ENCODE peak calls at places on chromosomes 12 and 14, in four cellular contexts. One of them, this sample, is unnamed. For H3K9me3 and H3K27me3, the result is how much of the 10 kb centered on the place peaks cover.

GRCh38 chr14:75877292-75877691 is 104.5 kb downstream of the TGFB3 start:
- DNase-seq in CD4-positive, CD25-positive, alpha-beta regulatory T cell: no peak
- DNase-seq in MM.1S: no peak
- DNase-seq in left lung: peak
- DNase-seq in this sample: no peak

GRCh38 chr12:52798003-52798670 is 2.2 kb upstream of the KRT3 start:
- DNase-seq in CD4-positive, CD25-positive, alpha-beta regulatory T cell: no peak
- DNase-seq in MM.1S: no peak
- DNase-seq in left lung: no peak
- DNase-seq in this sample: no peak

GRCh38 chr12:18595406-18595805 is 142.4 kb downstream of the PLCZ1 start:
- DNase-seq in CD4-positive, CD25-positive, alpha-beta regulatory T cell: no peak
- DNase-seq in MM.1S: no peak
- DNase-seq in left lung: no peak
- DNase-seq in this sample: no peak

GRCh38 chr12:52633383-52633782 is 15.0 kb upstream of the KRT73 start:
- DNase-seq in CD4-positive, CD25-positive, alpha-beta regulatory T cell: peak
- DNase-seq in MM.1S: peak
- DNase-seq in left lung: no peak
- DNase-seq in this sample: no peak

GRCh38 chr12:69015017-69015416 is 82.0 kb upstream of the CPM start:
- DNase-seq in CD4-positive, CD25-positive, alpha-beta regulatory T cell: no peak
- DNase-seq in MM.1S: no peak
- DNase-seq in left lung: no peak
- DNase-seq in this sample: no peak

GRCh38 chr12:120474092-120474960 is 4.8 kb upstream of the SRSF9 start:
- DNase-seq in CD4-positive, CD25-positive, alpha-beta regulatory T cell: no peak
- DNase-seq in MM.1S: no peak
- DNase-seq in left lung: no peak
- DNase-seq in this sample: no peak

GRCh38 chr14:96297000-96297399 is 41.0 kb downstream of the BDKRB1 start:
- DNase-seq in CD4-positive, CD25-positive, alpha-beta regulatory T cell: peak
- DNase-seq in MM.1S: peak
- DNase-seq in left lung: no peak
- DNase-seq in this sample: no peak

GRCh38 chr12:52249511-52250047 is 16.5 kb downstream of the KRT7 start:
- DNase-seq in CD4-positive, CD25-positive, alpha-beta regulatory T cell: no peak
- DNase-seq in MM.1S: no peak
- DNase-seq in left lung: no peak
- DNase-seq in this sample: no peak

GRCh38 chr12:45726594-45727300 is 2.8 kb upstream of the ARID2 start:
- DNase-seq in CD4-positive, CD25-positive, alpha-beta regulatory T cell: no peak
- DNase-seq in MM.1S: peak
- DNase-seq in left lung: peak
- DNase-seq in this sample: peak

GRCh38 chr12:19819231-19819630 is 379.9 kb downstream of the AEBP2 start:
- DNase-seq in CD4-positive, CD25-positive, alpha-beta regulatory T cell: no peak
- DNase-seq in MM.1S: no peak
- DNase-seq in left lung: no peak
- DNase-seq in this sample: no peak

GRCh38 chr12:101738920-101739665 is at the start of gene SYCP3:
- DNase-seq in CD4-positive, CD25-positive, alpha-beta regulatory T cell: no peak
- DNase-seq in MM.1S: no peak
- DNase-seq in left lung: no peak
- DNase-seq in this sample: no peak

GRCh38 chr12:75447695-75448393 is 32.7 kb upstream of the GLIPR1 start:
- DNase-seq in CD4-positive, CD25-positive, alpha-beta regulatory T cell: no peak
- DNase-seq in MM.1S: no peak
- DNase-seq in left lung: no peak
- DNase-seq in this sample: no peak

GRCh38 chr14:105485720-105486332 is 860 bp upstream of the CRIP1 start:
- DNase-seq in CD4-positive, CD25-positive, alpha-beta regulatory T cell: peak
- DNase-seq in MM.1S: no peak
- DNase-seq in left lung: no peak
- DNase-seq in this sample: no peak

GRCh38 chr12:64497484-64497883 is 45.6 kb downstream of the TBK1 start:
- DNase-seq in CD4-positive, CD25-positive, alpha-beta regulatory T cell: no peak
- DNase-seq in MM.1S: no peak
- DNase-seq in left lung: no peak
- DNase-seq in this sample: no peak

GRCh38 chr14:32654106-32654505 is 284.6 kb upstream of the NPAS3 start:
- DNase-seq in CD4-positive, CD25-positive, alpha-beta regulatory T cell: no peak
- DNase-seq in MM.1S: no peak
- DNase-seq in left lung: no peak
- DNase-seq in this sample: no peak

GRCh38 chr12:27335364-27336145 is 2.9 kb downstream of the BMAL2 start:
- DNase-seq in CD4-positive, CD25-positive, alpha-beta regulatory T cell: no peak
- DNase-seq in MM.1S: no peak
- DNase-seq in left lung: no peak
- DNase-seq in this sample: no peak

GRCh38 chr14:74595006-74595735 is 16.9 kb downstream of the LTBP2 start:
- DNase-seq in CD4-positive, CD25-positive, alpha-beta regulatory T cell: no peak
- DNase-seq in MM.1S: no peak
- DNase-seq in left lung: peak
- DNase-seq in this sample: no peak

GRCh38 chr14:105473677-105474477 is 744 bp upstream of the CRIP2 start:
- DNase-seq in CD4-positive, CD25-positive, alpha-beta regulatory T cell: peak
- DNase-seq in MM.1S: no peak
- DNase-seq in left lung: peak
- DNase-seq in this sample: peak

GRCh38 chr12:1443421-1444141 is 150.8 kb downstream of the FBXL14 start:
- DNase-seq in CD4-positive, CD25-positive, alpha-beta regulatory T cell: no peak
- DNase-seq in MM.1S: no peak
- DNase-seq in left lung: no peak
- DNase-seq in this sample: no peak

GRCh38 chr14:68619805-68620574 is 172.9 kb downstream of the ZFP36L1 start:
- DNase-seq in CD4-positive, CD25-positive, alpha-beta regulatory T cell: no peak
- DNase-seq in MM.1S: no peak
- DNase-seq in left lung: no peak
- DNase-seq in this sample: no peak

GRCh38 chr12:106149096-106149784 is 10.5 kb upstream of the NUAK1 start:
- DNase-seq in CD4-positive, CD25-positive, alpha-beta regulatory T cell: no peak
- DNase-seq in MM.1S: peak
- DNase-seq in left lung: no peak
- DNase-seq in this sample: no peak

GRCh38 chr14:52759145-52759544 is 29.2 kb downstream of the STYX start:
- DNase-seq in CD4-positive, CD25-positive, alpha-beta regulatory T cell: no peak
- DNase-seq in MM.1S: no peak
- DNase-seq in left lung: no peak
- DNase-seq in this sample: no peak

GRCh38 chr14:58129208-58129607 is 22.8 kb downstream of the ARMH4 start:
- DNase-seq in CD4-positive, CD25-positive, alpha-beta regulatory T cell: no peak
- DNase-seq in MM.1S: no peak
- DNase-seq in left lung: no peak
- DNase-seq in this sample: no peak

GRCh38 chr14:105050551-105050897 is 14.7 kb downstream of the GPR132 start:
- DNase-seq in CD4-positive, CD25-positive, alpha-beta regulatory T cell: no peak
- DNase-seq in MM.1S: no peak
- DNase-seq in left lung: no peak
- DNase-seq in this sample: no peak

GRCh38 chr12:76080729-76081415 is 3.6 kb downstream of the NAP1L1 start:
- DNase-seq in CD4-positive, CD25-positive, alpha-beta regulatory T cell: no peak
- DNase-seq in MM.1S: no peak
- DNase-seq in left lung: no peak
- DNase-seq in this sample: no peak

GRCh38 chr12:47411961-47412360 is 293.9 kb downstream of the RPAP3 start:
- DNase-seq in CD4-positive, CD25-positive, alpha-beta regulatory T cell: no peak
- DNase-seq in MM.1S: no peak
- DNase-seq in left lung: no peak
- DNase-seq in this sample: no peak

GRCh38 chr12:8026282-8026637 is 6.3 kb upstream of the FOXJ2 start:
- DNase-seq in CD4-positive, CD25-positive, alpha-beta regulatory T cell: no peak
- DNase-seq in MM.1S: no peak
- DNase-seq in left lung: no peak
- DNase-seq in this sample: no peak

GRCh38 chr12:55762646-55763045 is 19.7 kb downstream of the GDF11 start:
- DNase-seq in CD4-positive, CD25-positive, alpha-beta regulatory T cell: no peak
- DNase-seq in MM.1S: no peak
- DNase-seq in left lung: no peak
- DNase-seq in this sample: no peak

GRCh38 chr12:58502236-58502635 is 418.1 kb downstream of the LRIG3 start:
- DNase-seq in CD4-positive, CD25-positive, alpha-beta regulatory T cell: no peak
- DNase-seq in MM.1S: peak
- DNase-seq in left lung: no peak
- DNase-seq in this sample: no peak

GRCh38 chr12:116331876-116332275 is 54.4 kb upstream of the MED13L start:
- DNase-seq in CD4-positive, CD25-positive, alpha-beta regulatory T cell: no peak
- DNase-seq in MM.1S: no peak
- DNase-seq in left lung: no peak
- DNase-seq in this sample: no peak

GRCh38 chr12:125645724-125646123 is 580.5 kb downstream of the AACS start:
- DNase-seq in CD4-positive, CD25-positive, alpha-beta regulatory T cell: no peak
- DNase-seq in MM.1S: no peak
- DNase-seq in left lung: no peak
- DNase-seq in this sample: no peak

GRCh38 chr14:28765907-28766504 is 581 bp upstream of the FOXG1 start:
- DNase-seq in CD4-positive, CD25-positive, alpha-beta regulatory T cell: no peak
- DNase-seq in MM.1S: no peak
- DNase-seq in left lung: no peak
- DNase-seq in this sample: no peak

GRCh38 chr14:40623641-40624040 is 983.0 kb upstream of the LRFN5 start:
- DNase-seq in CD4-positive, CD25-positive, alpha-beta regulatory T cell: no peak
- DNase-seq in MM.1S: no peak
- DNase-seq in left lung: no peak
- DNase-seq in this sample: no peak

GRCh38 chr12:130976171-130976720 is 22.5 kb downstream of the ADGRD1 start:
- DNase-seq in CD4-positive, CD25-positive, alpha-beta regulatory T cell: no peak
- DNase-seq in MM.1S: no peak
- DNase-seq in left lung: no peak
- DNase-seq in this sample: no peak

GRCh38 chr12:63967358-63967757 is 122.9 kb downstream of the SRGAP1 start:
- DNase-seq in CD4-positive, CD25-positive, alpha-beta regulatory T cell: no peak
- DNase-seq in MM.1S: no peak
- DNase-seq in left lung: no peak
- DNase-seq in this sample: no peak

GRCh38 chr12:70756118-70756517 is 118.9 kb upstream of the PTPRB start:
- DNase-seq in CD4-positive, CD25-positive, alpha-beta regulatory T cell: no peak
- DNase-seq in MM.1S: no peak
- DNase-seq in left lung: no peak
- DNase-seq in this sample: no peak

GRCh38 chr12:116638376-116638775 is 79.2 kb downstream of the MAP1LC3B2 start:
- DNase-seq in CD4-positive, CD25-positive, alpha-beta regulatory T cell: no peak
- DNase-seq in MM.1S: no peak
- DNase-seq in left lung: no peak
- DNase-seq in this sample: no peak

GRCh38 chr12:6915023-6915788 is 826 bp downstream of the ENO2 start:
- DNase-seq in CD4-positive, CD25-positive, alpha-beta regulatory T cell: no peak
- DNase-seq in MM.1S: no peak
- DNase-seq in left lung: peak
- DNase-seq in this sample: no peak

GRCh38 chr14:54683882-54684794 is 117.2 kb downstream of the SAMD4A start:
- DNase-seq in CD4-positive, CD25-positive, alpha-beta regulatory T cell: no peak
- DNase-seq in MM.1S: no peak
- DNase-seq in left lung: no peak
- DNase-seq in this sample: no peak

GRCh38 chr14:75257241-75257640 is 21.4 kb upstream of the FOS start:
- DNase-seq in CD4-positive, CD25-positive, alpha-beta regulatory T cell: no peak
- DNase-seq in MM.1S: no peak
- DNase-seq in left lung: no peak
- DNase-seq in this sample: no peak

GRCh38 chr12:24856541-24856940 is 92.4 kb downstream of the BCAT1 start:
- DNase-seq in CD4-positive, CD25-positive, alpha-beta regulatory T cell: no peak
- DNase-seq in MM.1S: no peak
- DNase-seq in left lung: no peak
- DNase-seq in this sample: no peak
- H3K9me3 ChIP-seq in CD4-positive, CD25-positive, alpha-beta regulatory T cell: under half
- H3K9me3 ChIP-seq in MM.1S: under half
- H3K9me3 ChIP-seq in left lung: under half
- H3K9me3 ChIP-seq in this sample: under half

GRCh38 chr12:50057000-50057841 is at the start of gene ASIC1:
- DNase-seq in CD4-positive, CD25-positive, alpha-beta regulatory T cell: peak
- DNase-seq in MM.1S: peak
- DNase-seq in left lung: peak
- DNase-seq in this sample: peak

GRCh38 chr12:50058743-50059312 is 1.4 kb downstream of the ASIC1 start:
- DNase-seq in CD4-positive, CD25-positive, alpha-beta regulatory T cell: no peak
- DNase-seq in MM.1S: no peak
- DNase-seq in left lung: no peak
- DNase-seq in this sample: no peak

GRCh38 chr12:50059440-50060119 is 2.2 kb downstream of the ASIC1 start:
- DNase-seq in CD4-positive, CD25-positive, alpha-beta regulatory T cell: peak
- DNase-seq in MM.1S: no peak
- DNase-seq in left lung: no peak
- DNase-seq in this sample: no peak

GRCh38 chr12:50056629-50056976 is 793 bp upstream of the ASIC1 start:
- DNase-seq in CD4-positive, CD25-positive, alpha-beta regulatory T cell: no peak
- DNase-seq in MM.1S: no peak
- DNase-seq in left lung: no peak
- DNase-seq in this sample: no peak

GRCh38 chr12:50057896-50058670 is 687 bp downstream of the ASIC1 start:
- DNase-seq in CD4-positive, CD25-positive, alpha-beta regulatory T cell: no peak
- DNase-seq in MM.1S: no peak
- DNase-seq in left lung: no peak
- DNase-seq in this sample: no peak
- H3K27me3 ChIP-seq in CD4-positive, CD25-positive, alpha-beta regulatory T cell: under half
- H3K27me3 ChIP-seq in MM.1S: under half
- H3K27me3 ChIP-seq in left lung: under half
- H3K27me3 ChIP-seq in this sample: under half

DNA sequence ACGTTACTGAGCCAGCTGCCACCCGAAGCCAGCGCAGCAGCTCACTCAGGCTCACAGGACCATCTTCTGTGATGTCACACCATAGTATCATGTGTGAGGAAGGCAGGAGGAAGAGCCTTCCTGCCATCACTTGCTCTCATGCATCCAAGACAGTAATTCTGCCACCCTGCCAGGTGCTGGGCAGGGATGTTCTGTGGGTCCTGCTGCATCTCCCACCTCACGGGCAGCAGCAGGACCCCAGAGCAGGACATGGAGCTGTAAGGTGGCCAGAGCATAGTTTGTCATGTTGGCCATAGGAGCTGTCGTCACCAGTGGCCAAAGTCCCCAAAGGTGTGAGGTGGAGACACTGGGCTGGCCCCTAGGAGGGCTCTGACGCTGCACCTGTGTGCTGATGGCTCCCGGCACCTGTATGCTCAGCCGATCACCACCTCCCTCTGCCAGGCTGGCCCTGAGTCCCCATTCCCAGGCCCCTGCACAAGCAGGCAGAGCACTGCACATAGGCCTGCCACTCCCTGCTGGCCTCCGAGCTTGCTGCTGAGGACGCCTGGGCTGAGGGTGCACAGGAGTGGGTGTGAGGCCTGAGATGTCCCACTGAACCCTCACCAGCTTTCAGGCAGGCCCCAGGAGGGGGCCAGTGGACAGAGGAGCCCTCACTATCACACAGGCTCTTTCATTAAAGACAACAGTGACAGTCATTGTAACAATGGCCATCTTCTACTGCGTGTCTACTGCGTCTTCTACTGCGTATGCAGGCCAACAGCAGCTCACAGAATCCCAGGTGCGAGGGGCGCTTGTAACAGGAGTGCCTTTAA is 71.7 kb downstream of the PRIMA1 start:
- DNase-seq in CD4-positive, CD25-positive, alpha-beta regulatory T cell: no peak
- DNase-seq in MM.1S: no peak
- DNase-seq in left lung: no peak
- DNase-seq in this sample: no peak
- H3K9me3 ChIP-seq in CD4-positive, CD25-positive, alpha-beta regulatory T cell: under half
- H3K9me3 ChIP-seq in MM.1S: under half
- H3K9me3 ChIP-seq in left lung: under half
- H3K9me3 ChIP-seq in this sample: under half

GRCh38 chr14:60328588-60328987 is 79.6 kb downstream of the PPM1A start:
- DNase-seq in CD4-positive, CD25-positive, alpha-beta regulatory T cell: no peak
- DNase-seq in MM.1S: no peak
- DNase-seq in left lung: no peak
- DNase-seq in this sample: no peak
- H3K27me3 ChIP-seq in CD4-positive, CD25-positive, alpha-beta regulatory T cell: under half
- H3K27me3 ChIP-seq in MM.1S: under half
- H3K27me3 ChIP-seq in left lung: under half
- H3K27me3 ChIP-seq in this sample: under half

This sample was measured in right lobe of liver.